ENCODE peak calls at places on chromosome 15, in seven cellular contexts. I is SJCRH30; B is activated T-helper 1 cell treated with anti-CD3 and anti-CD28 coated beads, Interleukin-12 subunit alpha, Interleukin-12 subunit beta, Interleukin-2, Interleukin-4 antibody, amounts not matched to agents 30 ng/mL and 10 ng/mL and 1 ng/mL, durations not matched to agents 14 hours and 24 hours and 36 hours; P is progenitor cell of endocrine pancreas; X is T-helper 17 cell; J is GM03348; R is pons. H is an unnamed sample.
A peak's percentile ranks its signal among the peaks of the same experiment; 100 is the strongest.

GRCh38 chr15:98311566-98312188 is 336.7 kb upstream of the IGF1R start:
- DNase-seq in J (peak; percentile 81), R (peak; percentile 78), P (peak; percentile 71), X (peak; percentile 29), B (peak; percentile 56), I (peak; percentile 84), H (peak; percentile 84)

GRCh38 chr15:69021895-69022294 is 7.4 kb downstream of the NOX5 start:
- DNase-seq in I (no peak), P (no peak), X (no peak), R (no peak), B (no peak), J (no peak), H (no peak)

GRCh38 chr15:76181705-76182107 is 121.9 kb downstream of the TMEM266 start:
- DNase-seq in J (no peak), R (no peak), X (no peak), P (no peak), B (peak; percentile 33), I (no peak), H (no peak)

GRCh38 chr15:40087095-40087805 is 21.4 kb downstream of the BMF start:
- DNase-seq in B (no peak), I (no peak), J (no peak), R (no peak), X (no peak), P (no peak), H (no peak)

GRCh38 chr15:66461917-66462316 is 35.6 kb downstream of the SNAPC5 start:
- DNase-seq in X (no peak), J (no peak), R (no peak), I (no peak), B (no peak), P (no peak), H (no peak)

GRCh38 chr15:46309914-46310313 is 675.1 kb downstream of the SQOR start:
- DNase-seq in B (no peak), X (no peak), P (no peak), J (no peak), R (no peak), I (no peak), H (no peak)

GRCh38 chr15:90703455-90703854 is 13.7 kb upstream of the BLM start:
- DNase-seq in I (no peak), B (no peak), X (no peak), R (no peak), J (no peak), P (no peak), H (no peak)

GRCh38 chr15:67953286-67953685 is 100.8 kb upstream of the PIAS1 start:
- DNase-seq in P (no peak), I (no peak), J (no peak), R (no peak), X (no peak), B (no peak), H (no peak)

GRCh38 chr15:100734606-100735005 is 132.2 kb downstream of the ASB7 start:
- DNase-seq in R (no peak), P (no peak), B (no peak), X (no peak), I (no peak), J (no peak), H (no peak)